ENCODE peak calls at places on chromosomes 1 and 21, in eight cellular contexts. One of them, this sample, is unnamed.

GRCh38 chr21:42992943-42993712 is 18.8 kb downstream of the PKNOX1 start:
- DNase-seq in cardiac fibroblast: peak
- DNase-seq in AG04450: no peak
- DNase-seq in pulmonary artery endothelial cell: no peak
- DNase-seq in NCI-H2107: no peak
- DNase-seq in tibial nerve: no peak
- DNase-seq in Caki2: no peak
- DNase-seq in breast epithelium: no peak
- DNase-seq in this sample: peak

GRCh38 chr1:219774386-219774785 is 154.0 kb downstream of the SLC30A10 start:
- DNase-seq in NCI-H2107: no peak
- DNase-seq in tibial nerve: no peak
- DNase-seq in pulmonary artery endothelial cell: no peak
- DNase-seq in AG04450: no peak
- DNase-seq in cardiac fibroblast: no peak
- DNase-seq in breast epithelium: no peak
- DNase-seq in Caki2: no peak
- DNase-seq in this sample: no peak

GRCh38 chr1:5340560-5341130 is 651.6 kb downstream of the NPHP4 start:
- DNase-seq in AG04450: no peak
- DNase-seq in cardiac fibroblast: no peak
- DNase-seq in tibial nerve: no peak
- DNase-seq in pulmonary artery endothelial cell: no peak
- DNase-seq in NCI-H2107: no peak
- DNase-seq in Caki2: no peak
- DNase-seq in breast epithelium: no peak
- DNase-seq in this sample: no peak

GRCh38 chr1:3727042-3727824 is 25.0 kb upstream of the CCDC27 start:
- DNase-seq in cardiac fibroblast: peak
- DNase-seq in breast epithelium: no peak
- DNase-seq in NCI-H2107: no peak
- DNase-seq in AG04450: no peak
- DNase-seq in pulmonary artery endothelial cell: no peak
- DNase-seq in Caki2: no peak
- DNase-seq in tibial nerve: no peak
- DNase-seq in this sample: no peak

GRCh38 chr1:78516716-78517115 is 25.9 kb downstream of the PTGFR start:
- DNase-seq in cardiac fibroblast: no peak
- DNase-seq in tibial nerve: no peak
- DNase-seq in pulmonary artery endothelial cell: no peak
- DNase-seq in Caki2: no peak
- DNase-seq in breast epithelium: no peak
- DNase-seq in NCI-H2107: no peak
- DNase-seq in AG04450: no peak
- DNase-seq in this sample: no peak

GRCh38 chr1:195482137-195482536 is 1126.1 kb downstream of the KCNT2 start:
- DNase-seq in tibial nerve: no peak
- DNase-seq in Caki2: no peak
- DNase-seq in breast epithelium: no peak
- DNase-seq in cardiac fibroblast: no peak
- DNase-seq in NCI-H2107: no peak
- DNase-seq in AG04450: no peak
- DNase-seq in pulmonary artery endothelial cell: no peak
- DNase-seq in this sample: no peak

GRCh38 chr1:203534526-203534925 is 40.6 kb downstream of the OPTC start:
- DNase-seq in pulmonary artery endothelial cell: no peak
- DNase-seq in Caki2: peak
- DNase-seq in cardiac fibroblast: peak
- DNase-seq in tibial nerve: no peak
- DNase-seq in breast epithelium: peak
- DNase-seq in AG04450: peak
- DNase-seq in NCI-H2107: no peak
- DNase-seq in this sample: no peak

GRCh38 chr1:58584082-58584895 is 7.2 kb upstream of the TACSTD2 start:
- DNase-seq in NCI-H2107: no peak
- DNase-seq in breast epithelium: no peak
- DNase-seq in pulmonary artery endothelial cell: peak
- DNase-seq in Caki2: peak
- DNase-seq in tibial nerve: peak
- DNase-seq in cardiac fibroblast: peak
- DNase-seq in AG04450: peak
- DNase-seq in this sample: no peak

GRCh38 chr1:68174173-68175113 is 57.9 kb downstream of the WLS start:
- DNase-seq in pulmonary artery endothelial cell: peak
- DNase-seq in tibial nerve: peak
- DNase-seq in Caki2: peak
- DNase-seq in AG04450: peak
- DNase-seq in breast epithelium: no peak
- DNase-seq in NCI-H2107: no peak
- DNase-seq in cardiac fibroblast: peak
- DNase-seq in this sample: peak

GRCh38 chr1:75953461-75953860 is 21.3 kb upstream of the ASB17 start:
- DNase-seq in tibial nerve: no peak
- DNase-seq in NCI-H2107: no peak
- DNase-seq in breast epithelium: no peak
- DNase-seq in pulmonary artery endothelial cell: no peak
- DNase-seq in AG04450: no peak
- DNase-seq in cardiac fibroblast: no peak
- DNase-seq in Caki2: peak
- DNase-seq in this sample: no peak

GRCh38 chr1:71861022-71861421 is 421.3 kb downstream of the NEGR1 start:
- DNase-seq in Caki2: no peak
- DNase-seq in AG04450: no peak
- DNase-seq in breast epithelium: no peak
- DNase-seq in tibial nerve: no peak
- DNase-seq in pulmonary artery endothelial cell: no peak
- DNase-seq in cardiac fibroblast: peak
- DNase-seq in NCI-H2107: no peak
- DNase-seq in this sample: no peak

GRCh38 chr1:40640314-40641076 is 25.0 kb downstream of the RIMS3 start:
- DNase-seq in breast epithelium: no peak
- DNase-seq in tibial nerve: no peak
- DNase-seq in pulmonary artery endothelial cell: no peak
- DNase-seq in Caki2: no peak
- DNase-seq in NCI-H2107: no peak
- DNase-seq in AG04450: no peak
- DNase-seq in cardiac fibroblast: no peak
- DNase-seq in this sample: no peak

GRCh38 chr1:223007250-223007649 is 135.8 kb downstream of the TLR5 start:
- DNase-seq in tibial nerve: no peak
- DNase-seq in Caki2: peak
- DNase-seq in pulmonary artery endothelial cell: no peak
- DNase-seq in breast epithelium: no peak
- DNase-seq in AG04450: no peak
- DNase-seq in cardiac fibroblast: no peak
- DNase-seq in NCI-H2107: no peak
- DNase-seq in this sample: no peak

GRCh38 chr21:15627011-15627410 is 102.8 kb upstream of the USP25 start:
- DNase-seq in cardiac fibroblast: no peak
- DNase-seq in NCI-H2107: no peak
- DNase-seq in tibial nerve: no peak
- DNase-seq in Caki2: no peak
- DNase-seq in breast epithelium: no peak
- DNase-seq in pulmonary artery endothelial cell: no peak
- DNase-seq in AG04450: no peak
- DNase-seq in this sample: no peak

GRCh38 chr1:244383278-244383884 is 68.3 kb downstream of the ADSS2 start:
- DNase-seq in AG04450: no peak
- DNase-seq in tibial nerve: no peak
- DNase-seq in NCI-H2107: no peak
- DNase-seq in cardiac fibroblast: no peak
- DNase-seq in breast epithelium: no peak
- DNase-seq in pulmonary artery endothelial cell: no peak
- DNase-seq in Caki2: no peak
- DNase-seq in this sample: no peak

GRCh38 chr1:201842472-201843020 is 13.6 kb downstream of the IPO9 start:
- DNase-seq in AG04450: no peak
- DNase-seq in cardiac fibroblast: no peak
- DNase-seq in NCI-H2107: no peak
- DNase-seq in Caki2: no peak
- DNase-seq in tibial nerve: no peak
- DNase-seq in pulmonary artery endothelial cell: no peak
- DNase-seq in breast epithelium: no peak
- DNase-seq in this sample: no peak